ENCODE peak calls at places on chromosome 17, in four cellular contexts. F, A, M and Z are unnamed samples.

GRCh38 chr17:7326186-7326585 is 2.9 kb downstream of the NEURL4 start:
- DNase-seq in F (no peak), A (no peak), M (no peak), Z (no peak)

GRCh38 chr17:57900991-57901743 is 51.3 kb upstream of the MRPS23 start:
- DNase-seq in F (no peak), A (no peak), M (no peak), Z (no peak)

GRCh38 chr17:43701318-43701743 is 39.6 kb upstream of the MEOX1 start:
- DNase-seq in F (no peak), A (peak; percentile 95), M (no peak), Z (no peak)

GRCh38 chr17:78343099-78343432 is 16.8 kb downstream of the SOCS3 start:
- DNase-seq in F (peak; percentile 48), A (peak; percentile 94), M (no peak), Z (no peak)

GRCh38 chr17:1076299-1076981 is 79.5 kb downstream of the TIMM22 start:
- DNase-seq in F (no peak), A (no peak), M (no peak), Z (no peak)

GRCh38 chr17:69607162-69607834 is 192.8 kb downstream of the MAP2K6 start:
- DNase-seq in F (peak; percentile 89), A (peak; percentile 78), M (peak; percentile 70), Z (peak; percentile 84)

GRCh38 chr17:35087731-35088646 is 24.5 kb upstream of the RFFL start:
- DNase-seq in F (peak; percentile 72), A (peak; percentile 42), M (no peak), Z (peak; percentile 18)

GRCh38 chr17:75619506-75620431 is 13.5 kb upstream of the SMIM5 start:
- DNase-seq in F (peak; percentile 32), A (peak; percentile 49), M (peak; percentile 96), Z (peak; percentile 33)

GRCh38 chr17:49946208-49946607 is 22.8 kb upstream of the DLX4 start:
- DNase-seq in F (no peak), A (no peak), M (no peak), Z (no peak)

GRCh38 chr17:2778489-2778888 is 17.7 kb upstream of the RAP1GAP2 start:
- DNase-seq in F (no peak), A (no peak), M (no peak), Z (no peak)

GRCh38 chr17:48549909-48550308 is 5.0 kb upstream of the HOXB2 start:
- DNase-seq in F (no peak), A (peak; percentile 76), M (no peak), Z (no peak)

GRCh38 chr17:80145076-80146075 is 1.6 kb downstream of the EIF4A3 start:
- DNase-seq in F (peak; percentile 25), A (no peak), M (no peak), Z (peak; percentile 62)

GRCh38 chr17:72654746-72655145 is 437.7 kb downstream of the SLC39A11 start:
- DNase-seq in F (no peak), A (no peak), M (no peak), Z (no peak)

GRCh38 chr17:8681175-8681949 is 50.8 kb upstream of the MYH10 start:
- DNase-seq in F (peak; percentile 98), A (peak; percentile 89), M (no peak), Z (no peak)

GRCh38 chr17:50283246-50283645 is 9.0 kb downstream of the TMEM92 start:
- DNase-seq in F (no peak), A (no peak), M (no peak), Z (no peak)

GRCh38 chr17:12789075-12789975 is at the start of gene ARHGAP44:
- DNase-seq in F (peak; percentile 49), A (peak; percentile 65), M (peak; percentile 86), Z (peak; percentile 72)

GRCh38 chr17:8746501-8747236 is 2.0 kb upstream of the CCDC42 start:
- DNase-seq in F (no peak), A (peak; percentile 45), M (no peak), Z (no peak)

GRCh38 chr17:48791128-48792032 is 25.6 kb downstream of the TTLL6 start:
- DNase-seq in F (peak; percentile 79), A (peak; percentile 68), M (peak; percentile 85), Z (peak; percentile 21)

GRCh38 chr17:34892864-34893263 is 68.4 kb downstream of the CCT6B start:
- DNase-seq in F (no peak), A (no peak), M (peak; percentile 77), Z (peak; percentile 47)

GRCh38 chr17:62625870-62626200 is 1.6 kb upstream of the MRC2 start:
- DNase-seq in F (no peak), A (no peak), M (no peak), Z (no peak)

GRCh38 chr17:58507123-58507634 is 7.3 kb downstream of the MTMR4 start:
- DNase-seq in F (no peak), A (no peak), M (no peak), Z (no peak)

GRCh38 chr17:22599322-22599721 is 907.0 kb downstream of the KCNJ18 start:
- DNase-seq in F (no peak), A (no peak), M (no peak), Z (no peak)

DNA sequence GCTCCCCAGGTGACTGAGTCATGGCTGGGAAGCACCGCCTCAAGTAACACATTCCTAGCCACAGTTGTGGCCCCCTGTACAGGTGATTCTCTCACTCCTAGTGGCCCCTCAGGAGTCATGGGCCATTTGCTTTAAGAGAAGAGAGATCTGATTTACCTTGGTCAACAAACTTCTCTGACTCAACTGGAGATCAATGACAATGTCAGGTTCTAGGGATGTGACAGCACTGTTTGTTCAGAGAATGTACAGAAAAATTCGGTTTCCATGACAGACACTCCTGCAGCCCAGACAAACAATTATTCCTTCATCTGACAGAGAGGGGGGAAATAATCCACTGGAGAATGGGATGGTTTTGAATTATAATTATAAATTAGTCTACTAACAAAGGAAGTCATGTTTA is 9.8 kb downstream of the ERN1 start:
- DNase-seq in F (no peak), A (no peak), M (no peak), Z (no peak)
- H3K27ac ChIP-seq in F (no peak overlapping the region), A (no peak overlapping the region), M (no peak overlapping the region), Z (peak overlapping the region; percentile 51)

DNA sequence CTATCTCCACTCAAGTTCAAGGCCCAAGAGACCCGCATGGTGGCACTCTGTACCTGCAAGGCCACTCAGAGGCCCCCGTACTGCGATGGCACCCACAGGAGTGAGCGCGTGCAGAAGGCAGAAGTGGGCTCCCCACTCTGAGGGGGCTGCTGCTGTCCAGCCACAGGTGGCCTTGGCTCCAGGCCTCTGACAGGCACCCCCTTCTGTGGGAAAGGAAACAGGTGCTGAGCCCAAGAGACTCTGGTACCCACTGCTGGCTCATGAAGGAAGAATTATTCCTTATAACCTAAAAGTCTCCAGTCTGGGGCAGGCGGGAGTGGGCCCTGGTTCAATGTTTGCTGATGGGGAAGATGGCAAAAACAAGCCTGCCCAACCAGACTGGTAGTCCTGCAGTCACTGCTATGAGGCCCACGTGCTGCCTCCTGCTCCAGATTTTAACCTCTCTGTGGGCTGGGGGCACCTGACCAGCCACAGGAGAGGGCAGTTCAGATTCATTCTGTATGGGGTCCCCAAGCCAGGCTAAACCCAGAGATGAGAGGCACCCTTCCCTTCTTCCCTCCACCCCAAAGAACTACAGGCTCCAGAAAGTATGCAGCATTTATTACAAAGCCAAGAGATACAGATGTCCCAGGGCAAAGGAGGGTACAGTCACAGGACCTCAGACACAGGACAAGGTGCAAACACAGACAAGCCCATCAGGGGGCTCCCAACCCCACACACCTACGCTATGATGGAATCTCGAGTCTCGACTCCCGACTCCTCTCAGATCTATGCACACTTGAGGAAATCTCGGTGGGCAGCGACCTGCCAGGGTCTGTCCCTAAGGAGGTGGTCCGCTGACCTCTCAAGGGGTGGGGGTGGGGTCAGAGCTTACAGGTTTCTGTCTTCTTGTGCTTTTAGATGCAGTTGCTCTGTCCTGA is 3.4 kb downstream of the CISD3 start:
- DNase-seq in F (no peak), A (no peak), M (no peak), Z (peak; percentile 78)
- TF ChIP-seq CTCF in F (peak; percentile 15), A (no peak), M (peak; percentile 36), Z (peak; percentile 76)

DNA sequence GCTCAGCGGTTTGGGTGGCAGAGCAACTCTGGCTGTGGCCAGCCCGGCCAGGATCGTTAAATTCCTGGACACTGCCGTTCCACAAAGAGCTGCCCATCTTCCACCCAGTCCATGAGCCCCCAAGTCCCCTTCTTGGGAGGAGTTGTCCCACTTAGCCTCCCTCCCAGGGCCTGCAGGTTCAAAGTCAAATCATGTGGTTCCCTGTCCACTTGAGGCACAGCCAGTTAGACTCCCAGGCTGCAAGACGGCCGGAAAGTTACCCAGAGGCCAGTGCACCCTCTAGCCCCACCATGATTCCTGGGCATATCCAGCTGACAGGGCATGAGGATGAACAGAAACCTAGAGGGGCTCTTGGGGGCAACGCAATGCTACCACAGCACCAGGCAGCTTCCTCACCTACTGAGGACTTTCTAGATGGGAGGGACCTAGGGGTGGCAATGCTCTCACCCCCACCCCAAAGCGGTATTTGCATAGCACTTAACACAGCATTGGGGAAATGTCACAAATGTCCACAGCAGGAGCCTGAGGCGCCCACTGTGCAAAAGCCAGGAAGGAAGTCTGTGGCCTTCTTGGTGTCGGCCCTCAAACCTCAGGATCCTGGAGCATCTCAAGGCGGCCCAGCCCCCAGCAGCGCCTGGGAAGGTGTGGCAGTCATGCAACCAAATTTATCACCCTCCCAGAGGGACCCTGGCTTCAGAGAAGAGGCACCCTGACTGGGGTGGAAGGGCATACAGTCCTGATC is 45.4 kb downstream of the WNT3 start:
- DNase-seq in F (no peak), A (no peak), M (peak; percentile 71), Z (peak; percentile 34)
- H3K4me2 ChIP-seq in F (no peak overlapping the region), A (no peak overlapping the region), M (peak overlapping the region; percentile 75), Z (peak overlapping the region; percentile 80)

GRCh38 chr17:36848008-36848902 is 89.0 kb upstream of the LHX1 start:
- DNase-seq in F (no peak), A (no peak), M (no peak), Z (no peak)

GRCh38 chr17:36847293-36847645 is 90.0 kb upstream of the LHX1 start:
- DNase-seq in F (no peak), A (no peak), M (no peak), Z (no peak)

GRCh38 chr17:36850794-36851193 is 86.5 kb upstream of the LHX1 start:
- DNase-seq in F (peak; percentile 67), A (peak; percentile 82), M (no peak), Z (no peak)

GRCh38 chr17:36851230-36851629 is 86.0 kb upstream of the LHX1 start:
- DNase-seq in F (peak; percentile 9), A (peak; percentile 36), M (no peak), Z (no peak)

DNA sequence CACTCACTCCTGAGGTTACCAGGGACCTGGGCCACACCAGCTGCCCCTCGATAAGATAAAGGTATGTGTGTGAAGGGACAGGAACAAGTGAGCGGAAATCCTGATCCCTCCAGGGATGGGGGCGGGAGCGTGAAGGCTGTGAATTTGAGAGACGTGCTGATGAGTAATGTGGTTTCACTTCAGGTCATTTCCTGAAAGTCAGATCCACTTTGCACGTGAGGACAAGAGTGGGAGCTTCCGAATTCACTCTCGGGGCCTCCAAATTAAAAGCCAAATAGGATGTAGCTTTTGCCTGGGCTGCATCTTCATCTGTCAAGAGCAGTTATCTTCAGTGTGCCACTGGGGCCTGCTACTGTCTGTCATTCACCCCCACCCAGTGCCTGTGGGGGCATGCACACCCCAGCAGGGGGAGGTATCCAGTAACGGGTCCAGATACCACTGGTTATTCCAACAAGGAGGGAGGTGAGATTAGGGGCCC is 87.4 kb upstream of the LHX1 start:
- DNase-seq in F (peak; percentile 59), A (peak; percentile 83), M (no peak), Z (peak; percentile 4)
- H3K27ac ChIP-seq in F (peak overlapping the region; percentile 97), A (no peak overlapping the region), M (no peak overlapping the region), Z (no peak overlapping the region)

GRCh38 chr17:14044702-14045101 is 24.6 kb upstream of the COX10 start:
- DNase-seq in F (peak; percentile 29), A (no peak), M (no peak), Z (no peak)

GRCh38 chr17:14046978-14047377 is 22.3 kb upstream of the COX10 start:
- DNase-seq in F (no peak), A (no peak), M (no peak), Z (no peak)

GRCh38 chr17:14047591-14047990 is 21.7 kb upstream of the COX10 start:
- DNase-seq in F (no peak), A (no peak), M (no peak), Z (no peak)

GRCh38 chr17:14050616-14051015 is 18.7 kb upstream of the COX10 start:
- DNase-seq in F (no peak), A (no peak), M (no peak), Z (no peak)

GRCh38 chr17:14048169-14048568 is 21.1 kb upstream of the COX10 start:
- DNase-seq in F (no peak), A (no peak), M (no peak), Z (no peak)
- TF ChIP-seq CTCF in F (peak; percentile 29), A (no peak), M (peak; percentile 28), Z (peak; percentile 41)